ENCODE peak calls at places on chromosomes 12 and 14, in eight cellular contexts. Q, M, T, U, W, R, N and B are unnamed samples.

GRCh38 chr14:98189521-98189920 is 1082.5 kb downstream of the BCL11B start:
- DNase-seq in R (no peak), Q (no peak), W (no peak), N (no peak), U (no peak), T (no peak), M (no peak), B (no peak)

GRCh38 chr14:55099741-55100140 is 29.3 kb upstream of the LGALS3 start:
- DNase-seq in W (no peak), M (no peak), T (no peak), U (no peak), R (no peak), N (no peak), Q (no peak), B (peak; percentile 53)

GRCh38 chr14:69574266-69574953 is at the start of gene CCDC177:
- DNase-seq in U (peak; percentile 79), M (peak; percentile 51), Q (no peak), T (no peak), N (peak; percentile 79), W (peak; percentile 70), R (peak; percentile 48), B (no peak)

GRCh38 chr12:49868952-49869815 is 26.3 kb upstream of the BCDIN3D start:
- DNase-seq in U (no peak), T (peak; percentile 86), Q (peak; percentile 65), N (no peak), W (peak; percentile 92), M (peak; percentile 100), R (no peak), B (peak; percentile 96)

GRCh38 chr12:93954160-93955112 is 193.9 kb upstream of the PLXNC1 start:
- DNase-seq in U (no peak), T (no peak), M (no peak), R (no peak), W (peak; percentile 72), N (no peak), Q (no peak), B (peak; percentile 82)

GRCh38 chr12:121803861-121804416 is at the start of gene SETD1B:
- DNase-seq in N (peak; percentile 70), Q (no peak), U (peak; percentile 51), T (no peak), M (peak; percentile 33), W (peak; percentile 84), R (no peak), B (peak; percentile 85)

GRCh38 chr12:31514912-31515311 is 76.0 kb downstream of the DENND5B start:
- DNase-seq in N (no peak), M (no peak), R (no peak), U (no peak), Q (no peak), W (no peak), T (no peak), B (no peak)

GRCh38 chr14:28783593-28784143 is 17.1 kb downstream of the FOXG1 start:
- DNase-seq in R (no peak), U (no peak), Q (no peak), T (no peak), M (no peak), N (no peak), W (no peak), B (no peak)

GRCh38 chr12:108348842-108349241 is 9.7 kb upstream of the CMKLR1 start:
- DNase-seq in T (no peak), W (no peak), Q (no peak), R (no peak), N (no peak), U (no peak), M (no peak), B (no peak)

GRCh38 chr14:65704412-65704811 is 291.9 kb downstream of the FUT8 start:
- DNase-seq in R (no peak), W (no peak), T (no peak), M (no peak), U (no peak), Q (no peak), N (no peak), B (no peak)

GRCh38 chr14:41055589-41055988 is 551.1 kb upstream of the LRFN5 start:
- DNase-seq in N (no peak), T (no peak), R (no peak), Q (no peak), M (no peak), U (no peak), W (no peak), B (no peak)

GRCh38 chr14:77097006-77097688 is 911 bp upstream of the CIPC start:
- DNase-seq in R (no peak), Q (no peak), N (no peak), W (no peak), M (no peak), T (no peak), U (peak; percentile 57), B (no peak)

GRCh38 chr14:30234966-30235365 is 307.3 kb upstream of the PRKD1 start:
- DNase-seq in M (no peak), R (no peak), Q (no peak), U (no peak), N (no peak), W (no peak), T (no peak), B (no peak)

GRCh38 chr14:77290705-77291104 is 19.7 kb upstream of the NGB start:
- DNase-seq in N (no peak), Q (no peak), R (no peak), U (peak; percentile 25), M (no peak), W (no peak), T (no peak), B (no peak)

GRCh38 chr12:6222009-6222702 is 22.0 kb downstream of the CD9 start:
- DNase-seq in T (no peak), R (no peak), Q (no peak), M (peak; percentile 56), W (no peak), U (peak; percentile 75), N (peak; percentile 88), B (peak; percentile 65)

GRCh38 chr14:64289571-64289970 is 4.6 kb downstream of the ESR2 start:
- DNase-seq in Q (no peak), N (no peak), W (no peak), M (no peak), R (no peak), T (no peak), U (no peak), B (no peak)

GRCh38 chr14:64294672-64295413 is 672 bp upstream of the ESR2 start:
- DNase-seq in U (peak; percentile 78), W (peak; percentile 87), R (peak; percentile 66), N (peak; percentile 92), M (peak; percentile 65), T (no peak), Q (peak; percentile 43), B (peak; percentile 70)

GRCh38 chr14:64296561-64296960 is 2.4 kb upstream of the ESR2 start:
- DNase-seq in T (no peak), N (no peak), Q (no peak), M (peak; percentile 88), R (no peak), U (peak; percentile 56), W (no peak), B (no peak)

GRCh38 chr14:64292197-64292596 is 2.0 kb downstream of the ESR2 start:
- DNase-seq in U (no peak), W (no peak), T (no peak), Q (no peak), M (no peak), N (no peak), R (no peak), B (no peak)

DNA sequence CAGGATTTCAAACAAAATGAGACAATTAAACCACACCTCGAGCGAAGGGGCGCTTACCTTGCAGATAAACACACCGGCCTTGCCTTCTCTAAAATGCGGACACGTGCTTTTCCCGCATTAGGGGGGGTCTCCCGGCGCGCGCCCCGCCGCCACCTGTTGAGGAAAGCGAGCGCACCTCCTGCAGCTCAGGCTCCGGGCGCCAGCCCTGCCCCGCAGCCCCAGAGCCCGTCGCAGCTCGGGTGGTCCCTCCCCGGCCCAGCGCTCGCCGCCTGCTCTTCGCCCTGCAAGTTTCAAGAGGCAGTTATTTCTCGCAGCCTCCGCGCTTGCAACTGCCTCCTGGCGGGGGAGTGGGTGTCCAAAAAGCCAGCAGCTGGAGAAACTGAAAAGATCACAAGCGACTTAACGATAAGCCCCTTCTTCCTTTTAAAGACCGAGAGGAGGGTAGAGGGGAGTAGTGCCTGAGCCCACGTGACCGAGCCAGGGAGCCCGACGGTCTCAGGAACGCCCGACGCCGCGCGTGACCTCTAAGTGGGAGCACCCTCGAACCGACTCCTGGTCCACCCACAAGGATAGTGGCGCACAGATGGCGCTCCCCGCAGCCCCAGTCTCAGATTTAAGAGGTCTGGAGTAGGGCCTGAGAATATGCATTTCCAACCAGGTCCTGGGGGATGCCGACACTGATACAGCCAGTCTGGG is at the start of gene ESR2:
- DNase-seq in U (peak; percentile 29), M (peak; percentile 49), T (no peak), N (peak; percentile 10), Q (no peak), R (peak; percentile 0), W (peak; percentile 56), B (no peak)
- TF ChIP-seq CTCF in U (peak; percentile 50), M (peak; percentile 33), T (peak; percentile 42), N (no peak), Q (no peak), R (no peak), W (peak; percentile 5), B (no peak)

DNA sequence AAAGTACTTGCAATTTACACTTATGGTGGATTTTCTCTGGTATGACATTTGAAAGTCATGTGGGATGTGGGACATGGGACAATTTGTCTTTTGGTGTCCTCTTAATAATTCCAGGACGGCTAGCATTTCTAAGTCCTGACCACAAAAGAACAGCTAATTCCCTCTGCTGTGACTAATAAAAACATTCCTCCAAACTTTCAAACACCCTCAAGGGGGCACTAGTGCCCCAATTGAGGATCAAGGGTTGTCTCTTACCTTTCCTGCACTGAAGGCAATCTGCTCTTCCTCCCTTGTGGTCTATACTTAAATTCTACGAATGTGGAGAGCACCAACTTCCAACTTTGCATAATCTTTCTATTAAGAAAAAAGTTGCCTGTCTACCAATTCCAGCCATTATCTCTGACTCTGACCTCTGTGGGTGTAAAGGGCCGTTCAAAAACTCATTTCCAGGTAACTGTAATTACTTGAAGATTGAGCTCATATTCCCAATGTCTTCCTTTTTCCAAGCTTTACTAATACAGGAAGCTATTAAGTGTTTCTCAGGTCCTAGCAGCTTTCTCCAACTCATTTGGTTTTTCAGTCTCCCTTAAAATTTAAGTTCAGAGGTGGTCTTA is 210.2 kb downstream of the PTPRO start:
- DNase-seq in M (peak; percentile 41), R (peak; percentile 15), W (no peak), N (peak; percentile 74), T (no peak), U (peak; percentile 77), Q (no peak), B (no peak)
- TF ChIP-seq CTCF in M (peak; percentile 25), R (peak; percentile 70), W (peak; percentile 31), N (peak; percentile 63), T (peak; percentile 66), U (peak; percentile 77), Q (peak; percentile 41), B (peak; percentile 48)

GRCh38 chr12:84270470-84271140 is 642.0 kb downstream of the SLC6A15 start:
- DNase-seq in W (no peak), U (no peak), N (no peak), R (no peak), T (no peak), Q (peak; percentile 16), M (no peak), B (no peak)
- TF ChIP-seq CTCF in W (no peak), U (no peak), N (no peak), R (no peak), T (no peak), Q (no peak), M (no peak), B (no peak)

DNA sequence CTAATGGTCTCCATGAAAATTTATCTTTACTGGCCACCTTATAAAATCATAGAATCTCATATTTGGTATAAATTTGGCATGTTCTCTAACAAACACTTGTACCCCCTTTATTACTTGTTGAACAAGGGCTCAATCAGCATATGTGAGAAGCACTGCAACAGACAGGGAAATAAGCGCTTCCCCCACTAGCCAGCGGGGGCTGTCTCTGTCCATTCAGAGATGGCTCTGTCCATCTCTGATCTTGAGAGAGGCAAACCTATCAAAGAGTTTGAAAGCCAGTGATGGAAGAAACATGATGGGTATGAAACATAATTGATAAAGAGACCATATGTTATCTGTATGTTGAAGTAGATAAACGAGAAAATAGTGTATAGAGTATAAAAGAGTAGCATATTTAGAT is 326.8 kb downstream of the PDZRN4 start:
- DNase-seq in M (no peak), R (no peak), W (no peak), Q (no peak), N (peak; percentile 5), U (no peak), T (no peak), B (no peak)
- TF ChIP-seq CTCF in M (peak; percentile 19), R (no peak), W (no peak), Q (no peak), N (no peak), U (peak; percentile 43), T (peak; percentile 9), B (no peak)